ENCODE peak calls at places on chromosomes 3 and 15, in nine cellular contexts. B, S, V, F, G, P, H, L and W are unnamed samples.
A peak's percentile ranks its signal among the peaks of the same experiment; 100 is the strongest.

GRCh38 chr15:90930861-90931629 is 1.3 kb downstream of the HDDC3 start:
- DNase-seq in B (peak; percentile 42), S (peak; percentile 32), V (no peak), F (no peak), G (no peak), P (peak; percentile 28), H (no peak), L (no peak), W (peak; percentile 39)

GRCh38 chr3:107962946-107963345 is 127.9 kb downstream of the CD47 start:
- DNase-seq in B (no peak), S (no peak), V (no peak), F (no peak), G (peak; percentile 62), P (no peak), H (peak; percentile 17), L (no peak), W (no peak)

GRCh38 chr15:90174140-90174891 is 26.8 kb upstream of the SEMA4B start:
- DNase-seq in B (peak; percentile 97), S (peak; percentile 61), V (no peak), F (peak; percentile 92), G (peak; percentile 88), P (peak; percentile 88), H (peak; percentile 48), L (peak; percentile 20), W (no peak)

GRCh38 chr3:11514191-11514770 is 129.4 kb downstream of the VGLL4 start:
- DNase-seq in B (no peak), S (peak; percentile 45), V (peak; percentile 73), F (peak; percentile 26), G (peak; percentile 53), P (no peak), H (peak; percentile 85), L (no peak), W (no peak)

GRCh38 chr3:186068243-186068552 is 40.7 kb downstream of the ETV5 start:
- DNase-seq in B (no peak), S (no peak), V (no peak), F (no peak), G (no peak), P (no peak), H (no peak), L (no peak), W (no peak)

GRCh38 chr3:24387000-24387399 is 107.7 kb downstream of the THRB start:
- DNase-seq in B (no peak), S (no peak), V (no peak), F (no peak), G (no peak), P (no peak), H (no peak), L (no peak), W (no peak)

GRCh38 chr15:28033443-28033842 is 65.7 kb downstream of the OCA2 start:
- DNase-seq in B (no peak), S (no peak), V (no peak), F (no peak), G (no peak), P (no peak), H (no peak), L (no peak), W (no peak)

GRCh38 chr15:65532738-65533051 is 2.4 kb downstream of the HACD3 start:
- DNase-seq in B (no peak), S (no peak), V (no peak), F (no peak), G (no peak), P (no peak), H (peak; percentile 59), L (no peak), W (peak; percentile 22)

GRCh38 chr3:188947401-188947982 is 224.3 kb upstream of the TPRG1 start:
- DNase-seq in B (peak; percentile 93), S (peak; percentile 89), V (no peak), F (peak; percentile 86), G (peak; percentile 91), P (peak; percentile 94), H (peak; percentile 87), L (peak; percentile 94), W (peak; percentile 33)

GRCh38 chr15:74316116-74316515 is 51.3 kb downstream of the CYP11A1 start:
- DNase-seq in B (no peak), S (no peak), V (no peak), F (peak; percentile 36), G (no peak), P (peak; percentile 65), H (no peak), L (no peak), W (no peak)

GRCh38 chr3:45917146-45917885 is 25.9 kb upstream of the CXCR6 start:
- DNase-seq in B (no peak), S (no peak), V (no peak), F (no peak), G (no peak), P (no peak), H (no peak), L (no peak), W (no peak)

GRCh38 chr3:21447471-21448205 is 303.4 kb downstream of the ZNF385D start:
- DNase-seq in B (no peak), S (no peak), V (peak; percentile 67), F (no peak), G (no peak), P (no peak), H (peak; percentile 75), L (no peak), W (no peak)

GRCh38 chr15:66390670-66391069 is 4.0 kb downstream of the MAP2K1 start:
- DNase-seq in B (no peak), S (peak; percentile 20), V (no peak), F (no peak), G (no peak), P (no peak), H (peak; percentile 15), L (no peak), W (peak; percentile 83)

GRCh38 chr15:95557226-95558046 is 773.1 kb upstream of the NR2F2 start:
- DNase-seq in B (no peak), S (no peak), V (peak; percentile 71), F (no peak), G (peak; percentile 53), P (no peak), H (peak; percentile 93), L (no peak), W (peak; percentile 2)

GRCh38 chr3:24683511-24684384 is 189.1 kb upstream of the THRB start:
- DNase-seq in B (no peak), S (peak; percentile 24), V (no peak), F (no peak), G (peak; percentile 40), P (no peak), H (peak; percentile 90), L (peak; percentile 40), W (peak; percentile 16)

GRCh38 chr3:194112120-194113106 is 23.5 kb upstream of the HES1 start:
- DNase-seq in B (no peak), S (peak; percentile 87), V (no peak), F (no peak), G (no peak), P (no peak), H (no peak), L (no peak), W (no peak)

GRCh38 chr15:42707068-42707467 is 29.9 kb downstream of the CDAN1 start:
- DNase-seq in B (no peak), S (no peak), V (no peak), F (no peak), G (no peak), P (no peak), H (peak; percentile 57), L (no peak), W (no peak)
- H3K4me3 ChIP-seq in B (no peak overlapping the region), S (no peak overlapping the region), V (no peak overlapping the region), F (no peak overlapping the region), G (no peak overlapping the region), P (no peak overlapping the region), H (no peak overlapping the region), L (no peak overlapping the region), W (no peak overlapping the region)

GRCh38 chr3:120264963-120265362 is 20.1 kb downstream of the GPR156 start:
- DNase-seq in B (no peak), S (no peak), V (no peak), F (no peak), G (no peak), P (no peak), H (no peak), L (no peak), W (no peak)

GRCh38 chr3:120265989-120266388 is 19.0 kb downstream of the GPR156 start:
- DNase-seq in B (no peak), S (no peak), V (no peak), F (no peak), G (no peak), P (no peak), H (no peak), L (no peak), W (no peak)

GRCh38 chr3:120258009-120258408 is 27.0 kb downstream of the GPR156 start:
- DNase-seq in B (no peak), S (no peak), V (no peak), F (no peak), G (no peak), P (no peak), H (no peak), L (no peak), W (no peak)

DNA sequence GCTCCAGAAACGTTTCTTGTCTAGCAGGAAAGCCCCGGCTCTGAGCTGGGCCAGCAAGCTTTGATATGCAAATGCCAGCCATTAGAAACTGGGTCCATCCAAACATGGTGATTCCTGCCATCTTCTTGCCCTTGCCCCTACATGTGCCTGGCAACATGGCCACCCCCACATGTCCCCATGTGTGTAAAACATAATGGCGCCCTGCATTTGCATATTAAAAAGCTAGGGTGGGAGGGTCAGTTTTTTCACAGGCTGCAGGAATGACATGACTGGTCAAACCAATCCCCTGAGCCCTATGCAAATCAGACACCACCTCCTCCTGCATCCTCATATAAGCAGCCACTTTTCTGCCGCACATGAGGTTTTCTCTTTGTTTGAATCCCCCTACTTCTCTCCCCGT is 21.2 kb downstream of the GPR156 start:
- DNase-seq in B (no peak), S (no peak), V (no peak), F (no peak), G (no peak), P (no peak), H (no peak), L (no peak), W (no peak)
- TF ChIP-seq CTCF in B (no peak), S (no peak), V (no peak), F (no peak), G (no peak), P (no peak), H (no peak), L (no peak), W (no peak)

GRCh38 chr3:9362731-9363530 is at the start of gene THUMPD3:
- DNase-seq in B (peak; percentile 94), S (peak; percentile 96), V (peak; percentile 53), F (peak; percentile 92), G (peak; percentile 84), P (peak; percentile 96), H (peak; percentile 87), L (peak; percentile 93), W (peak; percentile 96)
- H3K4me3 ChIP-seq in B (peak within 1 kb of the TSS; percentile 78), S (peak within 1 kb of the TSS; percentile 68), V (peak within 1 kb of the TSS; percentile 76), F (peak within 1 kb of the TSS; percentile 89), G (peak within 1 kb of the TSS; percentile 93), P (peak within 1 kb of the TSS; percentile 82), H (peak within 1 kb of the TSS; percentile 66), L (peak within 1 kb of the TSS; percentile 38), W (peak within 1 kb of the TSS; percentile 57)

DNA sequence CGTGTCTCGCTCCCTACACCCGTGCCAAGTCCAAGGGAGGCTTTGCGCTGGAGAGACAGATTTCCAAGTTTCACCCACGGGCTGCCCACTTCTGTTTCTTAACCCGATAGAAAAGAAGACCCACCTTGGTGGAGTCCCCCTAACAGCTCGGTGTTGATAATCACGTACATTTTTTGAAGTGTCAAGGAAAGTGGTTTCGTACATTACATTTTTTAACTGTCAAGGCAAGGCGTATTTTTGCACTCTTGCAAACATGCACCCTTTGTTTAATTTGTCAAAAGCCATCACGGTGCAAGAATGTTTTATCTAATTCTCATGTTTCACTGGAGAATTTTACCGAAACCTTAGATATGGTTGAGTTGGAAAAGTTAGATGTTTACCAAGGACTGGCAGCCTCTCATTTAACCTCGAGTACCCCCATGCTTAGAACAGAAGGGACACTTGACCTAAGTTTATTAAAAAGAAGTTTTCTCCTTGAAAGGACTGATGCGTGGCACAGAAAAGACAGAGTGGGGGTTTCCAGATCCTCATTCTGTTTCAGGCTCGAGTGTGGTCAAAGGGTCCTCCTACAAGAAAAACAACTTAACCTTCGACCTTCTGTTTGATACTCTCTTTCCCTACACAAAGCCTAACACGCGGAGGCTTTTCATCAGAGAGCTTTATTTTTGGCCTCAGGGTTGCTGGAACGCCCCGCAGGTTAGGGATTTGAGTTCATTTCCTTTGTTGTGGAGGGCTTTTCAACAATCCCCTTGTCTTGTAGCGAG is 882 bp downstream of the GXYLT2 start:
- DNase-seq in B (peak; percentile 59), S (peak; percentile 38), V (no peak), F (no peak), G (peak; percentile 48), P (no peak), H (peak; percentile 37), L (peak; percentile 64), W (peak; percentile 2)
- TF ChIP-seq CTCF in B (no peak), S (no peak), V (no peak), F (no peak), G (no peak), P (no peak), H (no peak), L (no peak), W (no peak)